ENCODE peak calls at places on chromosomes 3 and 15, in nine cellular contexts. C is heart right ventricle, Z is K562, K is spleen, D is uterus, U is thoracic aorta, Q is fibroblast of the aortic adventitia, X is cardiac muscle cell, M is GM06990. T is an unnamed sample.

GRCh38 chr3:37531071-37531720 is 330.5 kb upstream of the CTDSPL start:
- DNase-seq in D (peak; percentile 60), Z (no peak), K (peak; percentile 84), U (no peak), M (no peak), X (no peak), Q (no peak), C (peak; percentile 42), T (no peak)

GRCh38 chr3:70256566-70256965 is 55.9 kb downstream of the MDFIC2 start:
- DNase-seq in K (no peak), C (no peak), Z (no peak), X (no peak), U (no peak), M (no peak), Q (no peak), D (no peak), T (no peak)

GRCh38 chr3:57709559-57709958 is 16.7 kb upstream of the DENND6A start:
- DNase-seq in Q (no peak), X (no peak), U (no peak), M (no peak), K (no peak), C (no peak), Z (no peak), D (no peak), T (peak; percentile 25)

GRCh38 chr3:196778755-196779154 is 39.1 kb downstream of the PAK2 start:
- DNase-seq in Z (no peak), Q (peak; percentile 80), C (no peak), U (no peak), K (no peak), X (peak; percentile 70), M (no peak), D (no peak), T (peak; percentile 67)

GRCh38 chr3:134300520-134300919 is 49.9 kb upstream of the RYK start:
- DNase-seq in Q (no peak), Z (no peak), K (no peak), X (no peak), D (no peak), U (no peak), C (peak; percentile 22), M (no peak), T (no peak)

GRCh38 chr3:133054572-133054971 is 16.4 kb downstream of the TMEM108 start:
- DNase-seq in M (no peak), U (no peak), Q (no peak), C (no peak), D (no peak), K (no peak), Z (no peak), X (no peak), T (no peak)

GRCh38 chr15:62307551-62307950 is 142.5 kb upstream of the C2CD4B start:
- DNase-seq in U (no peak), C (no peak), Z (no peak), X (peak; percentile 6), K (no peak), D (no peak), M (no peak), Q (peak; percentile 18), T (peak; percentile 32)

GRCh38 chr15:84773716-84774115 is 25.3 kb downstream of the ZNF592 start:
- DNase-seq in C (no peak), D (no peak), M (no peak), X (no peak), Q (no peak), U (no peak), Z (no peak), K (no peak), T (no peak)

GRCh38 chr3:11578169-11578568 is 65.5 kb downstream of the VGLL4 start:
- DNase-seq in D (no peak), C (no peak), Z (no peak), Q (no peak), U (no peak), M (no peak), K (no peak), X (no peak), T (no peak)

GRCh38 chr15:23566070-23567050 is 886 bp downstream of the MKRN3 start:
- DNase-seq in M (no peak), X (no peak), Q (no peak), C (peak; percentile 11), K (no peak), D (peak; percentile 13), Z (peak; percentile 61), U (no peak), T (peak; percentile 43)

GRCh38 chr3:149015383-149015782 is 24.0 kb downstream of the GYG1 start:
- DNase-seq in X (no peak), U (no peak), M (no peak), D (no peak), Q (peak; percentile 15), K (no peak), Z (no peak), C (no peak), T (no peak)

GRCh38 chr15:39530446-39531342 is 50.2 kb upstream of the THBS1 start:
- DNase-seq in U (no peak), C (no peak), Q (peak; percentile 79), X (no peak), Z (no peak), K (no peak), D (no peak), M (no peak), T (peak; percentile 12)

GRCh38 chr15:48389701-48390143 is 58.5 kb downstream of the DUT start:
- DNase-seq in Z (no peak), U (no peak), Q (peak; percentile 88), K (no peak), C (no peak), D (peak; percentile 49), X (peak; percentile 60), M (no peak), T (peak; percentile 67)

GRCh38 chr3:157460253-157460652 is 23.6 kb downstream of the PTX3 start:
- DNase-seq in K (no peak), M (no peak), D (no peak), X (no peak), Z (no peak), Q (peak; percentile 58), C (no peak), U (no peak), T (no peak)

GRCh38 chr3:88863196-88863595 is 244.2 kb upstream of the EPHA3 start:
- DNase-seq in Q (no peak), U (no peak), Z (no peak), X (no peak), K (no peak), D (no peak), C (no peak), M (no peak), T (no peak)

GRCh38 chr3:4979401-4980228 is at the start of gene BHLHE40:
- DNase-seq in K (peak; percentile 90), D (no peak), C (no peak), X (peak; percentile 53), U (no peak), Z (peak; percentile 63), M (no peak), Q (peak; percentile 53), T (no peak)

GRCh38 chr3:13171704-13172643 is 98.7 kb upstream of the IQSEC1 start:
- DNase-seq in Q (no peak), X (no peak), Z (no peak), M (no peak), C (no peak), K (no peak), U (no peak), D (no peak), T (no peak)

GRCh38 chr3:120561251-120562045 is 34.7 kb upstream of the NDUFB4 start:
- DNase-seq in X (peak; percentile 83), C (peak; percentile 66), K (peak; percentile 85), M (no peak), D (peak; percentile 78), Q (peak; percentile 85), Z (peak; percentile 72), U (no peak), T (peak; percentile 85)

GRCh38 chr3:63961891-63962290 is 49.7 kb upstream of the SCAANT1 start:
- DNase-seq in U (no peak), Z (peak; percentile 41), D (no peak), C (no peak), K (no peak), X (peak; percentile 40), Q (peak; percentile 54), M (peak; percentile 23), T (peak; percentile 58)

GRCh38 chr3:168248383-168249047 is 152.8 kb upstream of the GOLIM4 start:
- DNase-seq in Z (no peak), C (peak; percentile 36), X (peak; percentile 46), Q (peak; percentile 25), D (no peak), U (no peak), M (peak; percentile 38), K (peak; percentile 59), T (peak; percentile 48)

GRCh38 chr15:68310811-68311463 is 33.4 kb downstream of the FEM1B start:
- DNase-seq in U (no peak), Z (no peak), D (peak; percentile 18), Q (no peak), K (peak; percentile 41), X (no peak), C (no peak), M (no peak), T (no peak)

GRCh38 chr3:42376397-42376798 is 34.0 kb downstream of the LYZL4 start:
- DNase-seq in D (no peak), Z (peak; percentile 20), C (no peak), U (no peak), X (peak; percentile 76), K (no peak), M (no peak), Q (peak; percentile 60), T (peak; percentile 73)

GRCh38 chr3:110608566-110608965 is 463.1 kb upstream of the NECTIN3 start:
- DNase-seq in Z (no peak), K (no peak), M (no peak), U (no peak), D (no peak), X (peak; percentile 40), Q (peak; percentile 64), C (no peak), T (peak; percentile 57)
- H3K4me3 ChIP-seq in Z (no peak overlapping the region), K (no peak overlapping the region), M (no peak overlapping the region), U (no peak overlapping the region), D (no peak overlapping the region), X (no peak overlapping the region), Q (no peak overlapping the region), C (no peak overlapping the region), T (no peak overlapping the region)

GRCh38 chr3:77204788-77205187 is 164.9 kb downstream of the ROBO2 start:
- DNase-seq in Q (no peak), Z (no peak), X (no peak), D (no peak), U (no peak), K (no peak), C (no peak), M (no peak), T (no peak)
- TF ChIP-seq CTCF in Q (no peak), Z (no peak), X (no peak), D (no peak), U (no peak), K (no peak), C (no peak), M (no peak), T (no peak)

DNA sequence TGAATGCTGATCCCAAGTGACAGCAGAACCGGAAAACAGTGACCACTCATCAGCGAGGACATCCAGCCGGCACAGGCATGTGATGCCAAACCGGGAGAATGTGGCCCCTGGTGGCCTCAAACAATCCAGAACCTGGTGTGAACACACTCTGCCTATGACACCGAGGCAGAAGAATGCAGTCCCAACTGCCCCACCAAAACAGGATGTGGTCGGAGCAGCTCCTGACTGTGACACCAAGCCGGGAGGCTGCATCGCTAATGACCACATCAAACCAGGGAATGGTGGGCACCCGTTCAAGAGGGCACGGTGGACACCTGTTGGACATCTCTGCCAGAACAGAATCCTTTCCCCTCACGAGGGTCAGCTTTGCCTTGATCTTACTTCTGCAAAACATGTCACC is 15.4 kb downstream of the SCN5A start:
- DNase-seq in Q (no peak), D (no peak), K (peak; percentile 55), X (peak; percentile 11), M (no peak), U (no peak), Z (no peak), C (no peak), T (no peak)
- H3K4me3 ChIP-seq in Q (no peak overlapping the region), D (no peak overlapping the region), K (no peak overlapping the region), X (no peak overlapping the region), M (no peak overlapping the region), U (no peak overlapping the region), Z (no peak overlapping the region), C (no peak overlapping the region), T (no peak overlapping the region)

GRCh38 chr15:88303455-88303854 is 46.9 kb upstream of the NTRK3 start:
- DNase-seq in D (no peak), U (no peak), C (no peak), Q (no peak), M (no peak), X (no peak), Z (no peak), K (no peak), T (no peak)
- TF ChIP-seq CTCF in D (no peak), U (no peak), C (no peak), Q (no peak), M (no peak), X (no peak), Z (no peak), K (no peak), T (no peak)

T was measured in fibroblast of pulmonary artery.